ENCODE peak calls at places on chromosomes 16 and 17, in six cellular contexts. One of them, this sample, is unnamed.

GRCh38 chr17:62630365-62631085 is 3.1 kb downstream of the MRC2 start:
- DNase-seq in spleen: no peak
- DNase-seq in DND-41: no peak
- DNase-seq in sigmoid colon: peak; percentile 53
- DNase-seq in heart right ventricle: no peak
- DNase-seq in GM23248: peak; percentile 81
- DNase-seq in this sample: no peak

GRCh38 chr16:4218202-4218601 is 23.7 kb downstream of the SRL start:
- DNase-seq in spleen: no peak
- DNase-seq in DND-41: no peak
- DNase-seq in sigmoid colon: no peak
- DNase-seq in heart right ventricle: no peak
- DNase-seq in GM23248: no peak
- DNase-seq in this sample: no peak

GRCh38 chr16:554640-555413 is 5.4 kb upstream of the PRR35 start:
- DNase-seq in spleen: no peak
- DNase-seq in DND-41: no peak
- DNase-seq in sigmoid colon: no peak
- DNase-seq in heart right ventricle: no peak
- DNase-seq in GM23248: peak; percentile 92
- DNase-seq in this sample: no peak

GRCh38 chr16:17261197-17261858 is 209.4 kb downstream of the XYLT1 start:
- DNase-seq in spleen: no peak
- DNase-seq in DND-41: no peak
- DNase-seq in sigmoid colon: no peak
- DNase-seq in heart right ventricle: no peak
- DNase-seq in GM23248: no peak
- DNase-seq in this sample: peak; percentile 49

GRCh38 chr17:33447090-33447489 is 154.0 kb upstream of the ASIC2 start:
- DNase-seq in spleen: no peak
- DNase-seq in DND-41: no peak
- DNase-seq in sigmoid colon: no peak
- DNase-seq in heart right ventricle: no peak
- DNase-seq in GM23248: no peak
- DNase-seq in this sample: no peak

GRCh38 chr17:80311216-80311827 is 50.7 kb downstream of the RNF213 start:
- DNase-seq in spleen: peak; percentile 40
- DNase-seq in DND-41: no peak
- DNase-seq in sigmoid colon: no peak
- DNase-seq in heart right ventricle: no peak
- DNase-seq in GM23248: no peak
- DNase-seq in this sample: no peak

GRCh38 chr17:66627985-66628384 is 206.9 kb upstream of the CACNG5 start:
- DNase-seq in spleen: no peak
- DNase-seq in DND-41: no peak
- DNase-seq in sigmoid colon: no peak
- DNase-seq in heart right ventricle: no peak
- DNase-seq in GM23248: peak; percentile 15
- DNase-seq in this sample: no peak

GRCh38 chr17:74230896-74231295 is 17.5 kb downstream of the TTYH2 start:
- DNase-seq in spleen: no peak
- DNase-seq in DND-41: no peak
- DNase-seq in sigmoid colon: no peak
- DNase-seq in heart right ventricle: no peak
- DNase-seq in GM23248: no peak
- DNase-seq in this sample: no peak

GRCh38 chr17:79798296-79799173 is 1.7 kb upstream of the CBX8 start:
- DNase-seq in spleen: no peak
- DNase-seq in DND-41: no peak
- DNase-seq in sigmoid colon: no peak
- DNase-seq in heart right ventricle: no peak
- DNase-seq in GM23248: peak; percentile 67
- DNase-seq in this sample: no peak

GRCh38 chr16:25626172-25626571 is 65.6 kb upstream of the HS3ST4 start:
- DNase-seq in spleen: no peak
- DNase-seq in DND-41: no peak
- DNase-seq in sigmoid colon: no peak
- DNase-seq in heart right ventricle: no peak
- DNase-seq in GM23248: peak; percentile 19
- DNase-seq in this sample: no peak

GRCh38 chr17:33229028-33229427 is 64.1 kb downstream of the ASIC2 start:
- DNase-seq in spleen: no peak
- DNase-seq in DND-41: no peak
- DNase-seq in sigmoid colon: no peak
- DNase-seq in heart right ventricle: no peak
- DNase-seq in GM23248: no peak
- DNase-seq in this sample: no peak

GRCh38 chr17:21285164-21286065 is 904 bp downstream of the MAP2K3 start:
- DNase-seq in spleen: no peak
- DNase-seq in DND-41: no peak
- DNase-seq in sigmoid colon: peak; percentile 81
- DNase-seq in heart right ventricle: no peak
- DNase-seq in GM23248: peak; percentile 78
- DNase-seq in this sample: peak; percentile 34

GRCh38 chr16:2515180-2515803 is 1.5 kb downstream of the ATP6V0C start:
- DNase-seq in spleen: peak; percentile 79
- DNase-seq in DND-41: no peak
- DNase-seq in sigmoid colon: no peak
- DNase-seq in heart right ventricle: peak; percentile 11
- DNase-seq in GM23248: peak; percentile 72
- DNase-seq in this sample: no peak
- H3K4me1 ChIP-seq in spleen: peaks cover 61% of the 10 kb centered on the region
- H3K4me1 ChIP-seq in DND-41: peaks cover 63% of the 10 kb centered on the region
- H3K4me1 ChIP-seq in sigmoid colon: peaks cover 72% of the 10 kb centered on the region
- H3K4me1 ChIP-seq in heart right ventricle: peaks cover 59% of the 10 kb centered on the region
- H3K4me1 ChIP-seq in GM23248: peaks cover 28% of the 10 kb centered on the region
- H3K4me1 ChIP-seq in this sample: peaks cover 42% of the 10 kb centered on the region

GRCh38 chr17:64084086-64084939 is 45.6 kb downstream of the ERN1 start:
- DNase-seq in spleen: no peak
- DNase-seq in DND-41: peak; percentile 54
- DNase-seq in sigmoid colon: no peak
- DNase-seq in heart right ventricle: no peak
- DNase-seq in GM23248: peak; percentile 50
- DNase-seq in this sample: no peak

GRCh38 chr17:64080174-64080618 is 49.7 kb downstream of the ERN1 start:
- DNase-seq in spleen: no peak
- DNase-seq in DND-41: no peak
- DNase-seq in sigmoid colon: no peak
- DNase-seq in heart right ventricle: no peak
- DNase-seq in GM23248: no peak
- DNase-seq in this sample: no peak

GRCh38 chr17:64083571-64084085 is 46.3 kb downstream of the ERN1 start:
- DNase-seq in spleen: no peak
- DNase-seq in DND-41: no peak
- DNase-seq in sigmoid colon: no peak
- DNase-seq in heart right ventricle: no peak
- DNase-seq in GM23248: no peak
- DNase-seq in this sample: peak; percentile 38

GRCh38 chr17:64083093-64083492 is 46.9 kb downstream of the ERN1 start:
- DNase-seq in spleen: no peak
- DNase-seq in DND-41: no peak
- DNase-seq in sigmoid colon: no peak
- DNase-seq in heart right ventricle: no peak
- DNase-seq in GM23248: no peak
- DNase-seq in this sample: no peak

DNA sequence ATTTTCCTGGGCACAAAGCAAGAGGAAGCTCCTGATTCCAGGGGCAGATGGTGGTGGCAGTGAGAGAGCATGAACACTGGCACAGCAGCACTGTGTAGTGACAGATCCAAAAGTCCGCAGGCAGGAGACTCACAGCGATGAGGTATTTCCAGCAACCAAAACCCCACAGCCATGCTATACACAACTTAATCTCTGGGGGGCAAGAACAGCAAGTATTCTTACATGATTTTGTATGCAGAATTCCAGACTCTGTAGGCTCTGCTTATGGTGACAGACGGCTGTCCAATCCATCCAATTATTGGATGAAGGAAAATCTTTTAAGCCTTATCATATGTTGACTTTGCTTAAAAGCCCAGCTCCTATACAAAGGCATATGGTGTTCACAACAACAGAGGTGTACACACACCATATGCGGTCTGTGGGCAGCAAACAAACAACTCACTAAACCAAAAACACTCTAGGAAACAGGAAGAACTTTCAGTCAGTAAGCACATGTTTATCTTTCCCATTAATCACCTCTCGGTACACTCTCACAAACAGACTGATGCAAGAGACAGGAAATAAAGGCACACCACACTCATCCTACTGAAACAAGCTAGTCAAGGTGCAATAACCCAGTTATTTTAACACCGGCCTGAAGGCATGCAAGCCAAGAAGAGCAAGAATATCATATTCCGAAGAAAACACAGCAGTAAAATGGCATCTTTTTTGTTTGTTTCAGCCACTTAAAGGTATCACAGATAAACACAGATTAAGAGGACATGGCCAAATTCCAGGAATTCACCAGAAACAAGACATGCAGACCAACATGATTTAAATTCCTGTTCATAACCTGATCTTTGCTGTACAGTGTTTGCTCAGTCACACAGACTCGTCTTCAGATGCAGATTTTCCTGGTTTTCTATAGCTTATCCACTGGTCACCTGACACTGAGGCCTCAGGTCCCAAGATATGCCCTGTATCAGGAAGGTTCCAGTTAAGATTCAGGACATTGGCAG is 47.8 kb downstream of the ERN1 start:
- DNase-seq in spleen: no peak
- DNase-seq in DND-41: peak; percentile 65
- DNase-seq in sigmoid colon: no peak
- DNase-seq in heart right ventricle: no peak
- DNase-seq in GM23248: peak; percentile 73
- DNase-seq in this sample: peak; percentile 78
- H3K4me3 ChIP-seq in spleen: no peak overlapping the region
- H3K4me3 ChIP-seq in DND-41: no peak overlapping the region
- H3K4me3 ChIP-seq in sigmoid colon: no peak overlapping the region
- H3K4me3 ChIP-seq in heart right ventricle: no peak overlapping the region
- H3K4me3 ChIP-seq in GM23248: peak overlapping the region; percentile 4
- H3K4me3 ChIP-seq in this sample: peak overlapping the region; percentile 15

GRCh38 chr17:1181769-1182137 is 2.0 kb upstream of the ABR start:
- DNase-seq in spleen: no peak
- DNase-seq in DND-41: no peak
- DNase-seq in sigmoid colon: no peak
- DNase-seq in heart right ventricle: no peak
- DNase-seq in GM23248: no peak
- DNase-seq in this sample: peak; percentile 71
- H3K4me1 ChIP-seq in spleen: peaks cover 60% of the 10 kb centered on the region
- H3K4me1 ChIP-seq in DND-41: no peaks in the 10 kb centered on the region
- H3K4me1 ChIP-seq in sigmoid colon: peaks cover 36% of the 10 kb centered on the region
- H3K4me1 ChIP-seq in heart right ventricle: peaks cover 70% of the 10 kb centered on the region
- H3K4me1 ChIP-seq in GM23248: peaks cover 19% of the 10 kb centered on the region
- H3K4me1 ChIP-seq in this sample: peaks cover 63% of the 10 kb centered on the region

GRCh38 chr16:15398618-15399316 is 3.2 kb downstream of the MPV17L start:
- DNase-seq in spleen: no peak
- DNase-seq in DND-41: no peak
- DNase-seq in sigmoid colon: no peak
- DNase-seq in heart right ventricle: no peak
- DNase-seq in GM23248: no peak
- DNase-seq in this sample: no peak

GRCh38 chr16:15401972-15402371 is 6.4 kb downstream of the MPV17L start:
- DNase-seq in spleen: no peak
- DNase-seq in DND-41: no peak
- DNase-seq in sigmoid colon: no peak
- DNase-seq in heart right ventricle: no peak
- DNase-seq in GM23248: no peak
- DNase-seq in this sample: no peak

GRCh38 chr16:15404792-15405191 is 9.2 kb downstream of the MPV17L start:
- DNase-seq in spleen: no peak
- DNase-seq in DND-41: no peak
- DNase-seq in sigmoid colon: no peak
- DNase-seq in heart right ventricle: peak; percentile 29
- DNase-seq in GM23248: peak; percentile 10
- DNase-seq in this sample: no peak

GRCh38 chr16:15399317-15399716 is 3.8 kb downstream of the MPV17L start:
- DNase-seq in spleen: no peak
- DNase-seq in DND-41: no peak
- DNase-seq in sigmoid colon: no peak
- DNase-seq in heart right ventricle: no peak
- DNase-seq in GM23248: no peak
- DNase-seq in this sample: no peak

GRCh38 chr16:15403392-15403995 is 7.9 kb downstream of the MPV17L start:
- DNase-seq in spleen: no peak
- DNase-seq in DND-41: no peak
- DNase-seq in sigmoid colon: no peak
- DNase-seq in heart right ventricle: no peak
- DNase-seq in GM23248: peak; percentile 19
- DNase-seq in this sample: peak; percentile 20
- H3K4me3 ChIP-seq in spleen: no peak overlapping the region
- H3K4me3 ChIP-seq in DND-41: no peak overlapping the region
- H3K4me3 ChIP-seq in sigmoid colon: no peak overlapping the region
- H3K4me3 ChIP-seq in heart right ventricle: no peak overlapping the region
- H3K4me3 ChIP-seq in GM23248: no peak overlapping the region
- H3K4me3 ChIP-seq in this sample: no peak overlapping the region

DNA sequence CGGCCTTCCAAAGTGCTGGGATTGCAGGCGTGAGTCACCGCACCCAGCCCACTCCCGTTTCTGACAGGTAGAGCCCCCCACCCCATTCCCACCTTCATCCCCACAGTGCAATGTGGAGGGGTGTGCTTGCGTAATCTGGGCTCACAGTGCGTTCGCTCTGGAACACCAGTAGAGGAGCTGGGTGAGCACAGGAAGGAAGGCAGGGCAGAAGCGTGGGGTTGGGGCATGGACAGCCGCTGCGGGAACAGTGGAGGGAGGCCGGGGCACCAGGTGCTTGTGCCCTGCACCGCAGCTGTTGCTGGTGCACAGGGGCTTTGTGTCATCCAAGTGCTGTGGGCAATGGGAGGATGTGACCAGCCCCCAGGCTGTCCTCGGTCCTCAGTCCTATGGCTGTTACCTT is 24.7 kb downstream of the KDM8 start:
- DNase-seq in spleen: peak; percentile 72
- DNase-seq in DND-41: no peak
- DNase-seq in sigmoid colon: no peak
- DNase-seq in heart right ventricle: no peak
- DNase-seq in GM23248: no peak
- DNase-seq in this sample: no peak
- H3K4me1 ChIP-seq in spleen: peaks cover 42% of the 10 kb centered on the region
- H3K4me1 ChIP-seq in DND-41: peaks cover 13% of the 10 kb centered on the region
- H3K4me1 ChIP-seq in sigmoid colon: peaks cover 2% of the 10 kb centered on the region
- H3K4me1 ChIP-seq in heart right ventricle: peaks cover 14% of the 10 kb centered on the region
- H3K4me1 ChIP-seq in GM23248: peaks cover 8% of the 10 kb centered on the region
- H3K4me1 ChIP-seq in this sample: peaks cover 29% of the 10 kb centered on the region

GRCh38 chr17:37146578-37147119 is 197.9 kb downstream of the AATF start:
- DNase-seq in spleen: no peak
- DNase-seq in DND-41: no peak
- DNase-seq in sigmoid colon: no peak
- DNase-seq in heart right ventricle: no peak
- DNase-seq in GM23248: no peak
- DNase-seq in this sample: peak; percentile 9
- H3K4me3 ChIP-seq in spleen: no peak overlapping the region
- H3K4me3 ChIP-seq in DND-41: no peak overlapping the region
- H3K4me3 ChIP-seq in sigmoid colon: no peak overlapping the region
- H3K4me3 ChIP-seq in heart right ventricle: no peak overlapping the region
- H3K4me3 ChIP-seq in GM23248: no peak overlapping the region
- H3K4me3 ChIP-seq in this sample: peak overlapping the region; percentile 51

DNA sequence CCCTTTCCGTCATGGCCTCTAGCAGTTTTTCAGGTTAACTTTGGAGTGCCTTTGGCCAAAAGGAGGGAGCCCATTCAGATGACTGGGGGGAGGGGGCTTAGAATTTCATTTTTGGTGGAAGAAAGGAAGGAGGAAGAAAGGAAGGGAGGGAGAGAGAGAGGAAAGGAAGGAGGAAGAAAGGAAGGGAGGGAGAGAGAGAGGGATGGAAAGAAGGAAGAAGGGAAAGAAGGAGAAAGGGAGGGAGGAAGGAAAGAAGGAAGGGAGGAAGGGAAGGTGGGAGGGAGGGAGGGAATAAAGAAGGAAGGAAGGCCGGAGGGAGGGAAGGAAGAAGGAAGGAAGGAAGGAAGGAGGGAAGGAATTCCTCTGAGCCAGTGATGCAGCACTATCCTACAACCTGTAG is 25.7 kb downstream of the MMP15 start:
- DNase-seq in spleen: no peak
- DNase-seq in DND-41: no peak
- DNase-seq in sigmoid colon: no peak
- DNase-seq in heart right ventricle: no peak
- DNase-seq in GM23248: no peak
- DNase-seq in this sample: no peak
- H3K4me1 ChIP-seq in spleen: peaks cover 15% of the 10 kb centered on the region
- H3K4me1 ChIP-seq in DND-41: no peaks in the 10 kb centered on the region
- H3K4me1 ChIP-seq in sigmoid colon: no peaks in the 10 kb centered on the region
- H3K4me1 ChIP-seq in heart right ventricle: peaks cover 29% of the 10 kb centered on the region
- H3K4me1 ChIP-seq in GM23248: no peaks in the 10 kb centered on the region
- H3K4me1 ChIP-seq in this sample: no peaks in the 10 kb centered on the region